ENCODE peak calls at places on chromosomes 6 and 20, in seven cellular contexts. F, R, B, M, Y, Z and Q are unnamed samples.

GRCh38 chr6:112259337-112259675 is 4.9 kb upstream of the LAMA4 start:
- DNase-seq in R (no peak), Z (no peak), M (no peak), B (no peak), F (no peak), Y (no peak), Q (no peak)

GRCh38 chr6:7902221-7902620 is 8.4 kb downstream of the TXNDC5 start:
- DNase-seq in Z (no peak), R (no peak), Y (no peak), F (no peak), B (no peak), M (no peak), Q (no peak)

GRCh38 chr20:29497261-29497671 is 1760.2 kb upstream of the DEFB115 start:
- DNase-seq in R (no peak), Z (no peak), B (no peak), M (peak; percentile 52), F (no peak), Y (peak; percentile 22), Q (no peak)

GRCh38 chr6:75308250-75308988 is 23.8 kb upstream of the TMEM30A start:
- DNase-seq in F (peak; percentile 66), M (no peak), Z (no peak), R (no peak), Y (no peak), B (no peak), Q (no peak)

GRCh38 chr20:56957737-56958553 is 308.5 kb downstream of the BMP7 start:
- DNase-seq in Z (no peak), B (no peak), F (peak; percentile 76), R (no peak), Y (no peak), M (no peak), Q (no peak)

GRCh38 chr20:59794555-59794954 is 138.9 kb downstream of the SYCP2 start:
- DNase-seq in M (no peak), B (no peak), Y (no peak), F (no peak), R (no peak), Z (no peak), Q (no peak)

GRCh38 chr6:143843689-143844405 is 709 bp downstream of the LTV1 start:
- DNase-seq in B (no peak), Z (no peak), Y (no peak), R (no peak), M (no peak), F (no peak), Q (no peak)

GRCh38 chr6:15227827-15228318 is 18.0 kb upstream of the JARID2 start:
- DNase-seq in F (no peak), R (no peak), B (no peak), M (no peak), Z (no peak), Y (no peak), Q (no peak)

GRCh38 chr6:15527838-15528617 is 134.8 kb downstream of the DTNBP1 start:
- DNase-seq in Z (no peak), R (no peak), Y (no peak), F (no peak), M (no peak), B (no peak), Q (no peak)

GRCh38 chr6:109595998-109596397 is 95.0 kb downstream of the AK9 start:
- DNase-seq in M (no peak), B (peak; percentile 46), F (peak; percentile 55), Y (peak; percentile 15), R (no peak), Z (no peak), Q (no peak)

GRCh38 chr20:54633903-54634302 is 158.5 kb downstream of the DOK5 start:
- DNase-seq in F (no peak), Y (peak; percentile 62), Z (no peak), B (no peak), M (no peak), R (no peak), Q (peak; percentile 57)

GRCh38 chr20:12575352-12576095 is 433.2 kb upstream of the SPTLC3 start:
- DNase-seq in Z (peak; percentile 15), F (no peak), B (no peak), M (peak; percentile 34), Y (no peak), R (no peak), Q (no peak)

GRCh38 chr6:52571099-52571755 is 5.6 kb downstream of the TRAM2 start:
- DNase-seq in R (no peak), F (no peak), B (peak; percentile 20), Y (no peak), M (no peak), Z (no peak), Q (no peak)

GRCh38 chr6:29953001-29953436 is 10.7 kb downstream of the HLA-A start:
- DNase-seq in M (no peak), R (no peak), Y (no peak), F (no peak), B (no peak), Z (no peak), Q (no peak)

GRCh38 chr6:34580707-34581560 is 24.8 kb upstream of the SPDEF start:
- DNase-seq in F (no peak), B (no peak), M (no peak), Z (no peak), Y (no peak), R (no peak), Q (no peak)

GRCh38 chr20:38338849-38339520 is 7.3 kb upstream of the LBP start:
- DNase-seq in F (peak; percentile 85), M (peak; percentile 35), Z (no peak), Y (no peak), B (no peak), R (peak; percentile 29), Q (no peak)

GRCh38 chr6:118894425-118895240 is 681 bp downstream of the ASF1A start:
- DNase-seq in R (no peak), F (peak; percentile 79), Y (peak; percentile 88), B (peak; percentile 58), Z (peak; percentile 72), M (peak; percentile 26), Q (no peak)

GRCh38 chr6:14816106-14816864 is 429.6 kb upstream of the JARID2 start:
- DNase-seq in F (no peak), R (no peak), B (no peak), Z (no peak), M (no peak), Y (no peak), Q (no peak)

GRCh38 chr6:134577998-134578397 is 260.1 kb upstream of the SGK1 start:
- DNase-seq in M (no peak), Y (no peak), F (no peak), Z (no peak), B (no peak), R (no peak), Q (no peak)

GRCh38 chr6:47098570-47098993 is 56.5 kb upstream of the ADGRF1 start:
- DNase-seq in Z (peak; percentile 22), R (no peak), M (no peak), B (no peak), F (no peak), Y (no peak), Q (no peak)

GRCh38 chr6:2476376-2476775 is 231.0 kb upstream of the GMDS start:
- DNase-seq in B (no peak), Z (no peak), Y (no peak), M (no peak), F (no peak), R (no peak), Q (no peak)

GRCh38 chr6:28104392-28105250 is 19.8 kb upstream of the ZSCAN16 start:
- DNase-seq in R (peak; percentile 72), Z (peak; percentile 78), M (peak; percentile 63), Y (peak; percentile 93), F (peak; percentile 94), B (no peak), Q (peak; percentile 77)

GRCh38 chr6:19415605-19416326 is 421.4 kb upstream of the ID4 start:
- DNase-seq in Y (no peak), Z (no peak), B (no peak), R (no peak), F (no peak), M (no peak), Q (no peak)

GRCh38 chr6:34919651-34920050 is 30.6 kb downstream of the ANKS1A start:
- DNase-seq in M (no peak), Y (no peak), F (no peak), Z (no peak), B (no peak), R (no peak), Q (no peak)

GRCh38 chr6:42315991-42316378 is 98.3 kb upstream of the MRPS10 start:
- DNase-seq in F (peak; percentile 79), B (no peak), Z (no peak), Y (no peak), M (no peak), R (peak; percentile 34), Q (peak; percentile 18)

DNA sequence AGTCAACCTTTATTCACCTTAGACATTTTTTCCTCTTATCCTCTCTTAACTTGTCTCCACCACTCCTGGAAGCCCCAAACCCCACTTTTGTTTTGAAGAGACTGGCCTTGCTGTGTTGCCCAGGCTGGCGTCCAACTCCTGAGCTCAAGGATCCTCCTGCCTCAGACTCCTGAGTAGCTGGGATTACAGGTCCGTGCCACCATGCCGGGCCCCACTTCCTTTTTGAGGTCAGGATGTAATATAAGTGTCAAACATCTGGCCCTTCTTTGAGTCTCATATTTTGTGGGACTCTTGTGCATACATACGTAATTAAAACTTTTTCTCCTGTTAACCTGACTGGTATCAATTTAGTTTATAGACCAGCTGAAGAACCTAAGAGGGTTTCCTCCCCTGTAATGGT is 1.4 kb upstream of the CDK19 start:
- DNase-seq in R (no peak), Y (peak; percentile 23), F (no peak), M (no peak), Z (no peak), B (peak; percentile 33), Q (no peak)
- H3K4me3 ChIP-seq in R (no peak overlapping the region), Y (no peak overlapping the region), F (peak overlapping the region; percentile 91), M (no peak overlapping the region), Z (no peak overlapping the region), B (no peak overlapping the region), Q (no peak overlapping the region)

GRCh38 chr20:53201588-53201987 is 229.4 kb downstream of the TSHZ2 start:
- DNase-seq in Z (no peak), R (no peak), Y (no peak), B (no peak), M (no peak), F (no peak), Q (no peak)
- TF ChIP-seq CTCF in Z (no peak), R (peak; percentile 34), Y (no peak), B (no peak), M (no peak), F (peak; percentile 29), Q (no peak)

GRCh38 chr6:158086054-158086705 is 81.9 kb downstream of the SERAC1 start:
- DNase-seq in B (peak; percentile 85), Y (no peak), F (no peak), M (no peak), Z (no peak), R (no peak), Q (no peak)
- H3K4me3 ChIP-seq in B (peak overlapping the region; percentile 2), Y (no peak overlapping the region), F (no peak overlapping the region), M (no peak overlapping the region), Z (no peak overlapping the region), R (no peak overlapping the region), Q (no peak overlapping the region)

GRCh38 chr20:61420056-61420455 is 168.0 kb downstream of the CDH4 start:
- DNase-seq in R (no peak), B (no peak), F (no peak), Z (no peak), M (no peak), Y (no peak), Q (no peak)

GRCh38 chr20:61419010-61419409 is 166.9 kb downstream of the CDH4 start:
- DNase-seq in R (no peak), B (no peak), F (no peak), M (no peak), Z (no peak), Y (no peak), Q (no peak)

GRCh38 chr20:61419501-61419900 is 167.4 kb downstream of the CDH4 start:
- DNase-seq in B (no peak), F (no peak), R (no peak), Z (no peak), Y (no peak), M (no peak), Q (no peak)

GRCh38 chr20:61422636-61423425 is 170.8 kb downstream of the CDH4 start:
- DNase-seq in R (no peak), M (no peak), Y (no peak), B (no peak), F (peak; percentile 72), Z (no peak), Q (no peak)

GRCh38 chr20:61420781-61421180 is 168.7 kb downstream of the CDH4 start:
- DNase-seq in M (no peak), Z (no peak), Y (no peak), F (no peak), B (no peak), R (no peak), Q (no peak)
- TF ChIP-seq CTCF in M (no peak), Z (no peak), Y (no peak), F (no peak), B (no peak), R (no peak), Q (no peak)